ENCODE peak calls at places on chromosomes 13 and 19, in five cellular contexts. V, Y, L, I and J are unnamed samples.

GRCh38 chr13:106595623-106596022 is 27.7 kb upstream of the ARGLU1 start:
- DNase-seq in V (no peak), Y (no peak), L (no peak), I (no peak), J (no peak)

GRCh38 chr19:30136591-30136990 is 194.6 kb downstream of the URI1 start:
- DNase-seq in V (no peak), Y (no peak), L (no peak), I (no peak), J (no peak)

GRCh38 chr13:91498298-91498697 is 99.9 kb downstream of the GPC5 start:
- DNase-seq in V (no peak), Y (no peak), L (no peak), I (no peak), J (no peak)

GRCh38 chr13:26964278-26965057 is 203.9 kb upstream of the GPR12 start:
- DNase-seq in V (peak), Y (no peak), L (no peak), I (no peak), J (no peak)

GRCh38 chr13:100563779-100564178 is 24.8 kb downstream of the GGACT start:
- DNase-seq in V (no peak), Y (no peak), L (no peak), I (no peak), J (peak)

GRCh38 chr13:29702912-29703351 is 107.4 kb upstream of the SLC7A1 start:
- DNase-seq in V (peak), Y (no peak), L (peak), I (peak), J (no peak)

GRCh38 chr19:4362871-4363545 is 19.6 kb downstream of the MPND start:
- DNase-seq in V (no peak), Y (no peak), L (no peak), I (no peak), J (no peak)

GRCh38 chr13:83620535-83621220 is 261.6 kb downstream of the SLITRK1 start:
- DNase-seq in V (peak), Y (no peak), L (peak), I (peak), J (no peak)

GRCh38 chr19:30564551-30565011 is 192.4 kb downstream of the ZNF536 start:
- DNase-seq in V (no peak), Y (no peak), L (no peak), I (no peak), J (no peak)

GRCh38 chr19:18000981-18001836 is 6.8 kb upstream of the ARRDC2 start:
- DNase-seq in V (peak), Y (peak), L (no peak), I (peak), J (peak)

GRCh38 chr13:76929320-76929719 is 19.0 kb upstream of the ACOD1 start:
- DNase-seq in V (no peak), Y (no peak), L (no peak), I (no peak), J (no peak)

GRCh38 chr13:33524086-33524485 is 238.5 kb upstream of the STARD13 start:
- DNase-seq in V (peak), Y (no peak), L (peak), I (peak), J (no peak)

GRCh38 chr13:73416093-73416492 is 357.3 kb downstream of the KLF5 start:
- DNase-seq in V (no peak), Y (no peak), L (peak), I (peak), J (no peak)

GRCh38 chr13:87680298-87680697 is 9.1 kb downstream of the SLITRK5 start:
- DNase-seq in V (no peak), Y (no peak), L (no peak), I (peak), J (no peak)

GRCh38 chr19:15323496-15324235 is 8.7 kb downstream of the BRD4 start:
- DNase-seq in V (peak), Y (peak), L (no peak), I (peak), J (peak)

GRCh38 chr13:42255854-42256253 is 16.1 kb upstream of the AKAP11 start:
- DNase-seq in V (no peak), Y (no peak), L (no peak), I (no peak), J (no peak)

GRCh38 chr19:32387701-32388392 is 17.7 kb upstream of the DPY19L3 start:
- DNase-seq in V (peak), Y (no peak), L (peak), I (peak), J (no peak)

GRCh38 chr13:78603240-78603947 is at the start of gene POU4F1:
- DNase-seq in V (no peak), Y (no peak), L (no peak), I (no peak), J (no peak)

GRCh38 chr19:33751386-33751770 is 45.3 kb upstream of the KCTD15 start:
- DNase-seq in V (no peak), Y (no peak), L (no peak), I (no peak), J (no peak)

GRCh38 chr13:28306325-28306724 is 168.0 kb downstream of the PAN3 start:
- DNase-seq in V (no peak), Y (peak), L (no peak), I (no peak), J (no peak)

GRCh38 chr19:44527554-44527953 is 1.9 kb downstream of the CEACAM20 start:
- DNase-seq in V (no peak), Y (no peak), L (no peak), I (no peak), J (no peak)

DNA sequence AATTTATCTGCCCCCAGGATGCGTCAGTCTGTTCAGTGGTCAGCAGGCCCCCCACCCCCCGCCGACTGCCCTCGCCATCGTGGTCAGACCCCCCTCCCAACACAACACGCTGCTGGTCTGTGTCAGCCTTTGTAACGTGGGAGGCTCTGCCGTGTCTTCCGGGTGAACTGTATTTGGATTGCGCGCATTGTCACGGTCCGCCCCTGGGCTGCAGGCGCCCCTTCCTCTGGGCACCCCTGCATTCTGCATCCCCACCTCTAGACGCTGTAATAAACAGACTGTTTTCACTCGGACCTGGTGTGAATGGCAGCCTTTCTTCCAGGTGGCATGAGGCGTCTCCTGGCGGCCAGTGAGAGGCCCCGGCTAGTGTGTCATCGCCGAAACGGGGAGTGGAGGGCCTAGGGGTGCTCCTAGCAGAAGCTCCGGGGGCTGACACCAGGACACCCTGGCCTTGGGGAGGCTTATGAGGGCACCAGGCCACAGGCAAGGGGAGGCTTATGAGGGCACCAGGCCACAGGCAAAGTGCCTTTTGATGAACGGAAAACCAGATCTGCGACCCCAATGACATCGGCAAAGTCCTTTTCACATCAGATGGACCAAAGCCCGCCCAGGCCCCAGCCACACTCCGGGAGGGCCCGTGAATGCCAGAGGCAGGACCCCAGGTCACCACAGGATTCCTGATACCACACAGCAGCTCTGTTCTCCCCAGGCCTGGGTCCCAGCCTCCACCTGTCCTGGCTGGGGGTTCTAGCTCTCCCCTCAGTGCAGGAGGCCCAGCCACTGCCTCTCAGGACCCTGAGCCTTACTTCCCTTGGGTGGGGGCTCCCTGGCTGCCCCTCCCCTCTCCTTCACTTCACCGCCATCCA is 3.6 kb downstream of the PLEKHJ1 start:
- DNase-seq in V (no peak), Y (no peak), L (no peak), I (no peak), J (no peak)
- TF ChIP-seq CTCF in V (no peak), Y (no peak), L (no peak), I (no peak), J (no peak)

DNA sequence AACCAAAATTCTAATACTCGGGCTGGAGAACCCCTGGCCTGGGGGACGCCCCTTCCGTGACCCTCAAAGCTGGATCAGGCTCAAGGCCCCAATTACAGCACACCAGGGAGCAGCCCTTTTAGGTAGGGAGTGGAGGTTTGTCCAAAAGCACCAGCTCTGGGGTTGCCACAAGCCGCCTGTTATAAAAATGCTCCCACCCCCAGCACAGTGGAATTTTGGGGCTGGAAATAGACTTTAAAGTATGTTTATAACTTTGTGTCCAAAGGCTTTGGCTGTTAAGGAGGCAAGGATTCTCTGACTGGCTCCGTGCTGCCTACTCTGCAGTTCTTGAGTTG is 564 bp upstream of the GMIP start:
- DNase-seq in V (no peak), Y (no peak), L (no peak), I (no peak), J (no peak)
- TF ChIP-seq CTCF in V (no peak), Y (peak), L (no peak), I (no peak), J (no peak)

GRCh38 chr13:75432811-75433244 is 49.1 kb downstream of the TBC1D4 start:
- DNase-seq in V (no peak), Y (no peak), L (no peak), I (no peak), J (no peak)
- TF ChIP-seq CTCF in V (no peak), Y (no peak), L (no peak), I (no peak), J (no peak)

GRCh38 chr19:844300-844971 is 3.6 kb downstream of the PRTN3 start:
- DNase-seq in V (no peak), Y (no peak), L (no peak), I (no peak), J (no peak)

GRCh38 chr19:840519-841206 is at the start of gene PRTN3:
- DNase-seq in V (no peak), Y (no peak), L (no peak), I (no peak), J (no peak)

GRCh38 chr19:845707-846481 is 5.1 kb downstream of the PRTN3 start:
- DNase-seq in V (no peak), Y (no peak), L (no peak), I (no peak), J (no peak)

GRCh38 chr19:843180-843835 is 2.5 kb downstream of the PRTN3 start:
- DNase-seq in V (no peak), Y (no peak), L (no peak), I (no peak), J (peak)

GRCh38 chr19:843836-844299 is 3.1 kb downstream of the PRTN3 start:
- DNase-seq in V (no peak), Y (no peak), L (no peak), I (no peak), J (no peak)
- TF ChIP-seq CTCF in V (no peak), Y (no peak), L (no peak), I (no peak), J (no peak)

GRCh38 chr19:45643024-45643926 is 4.1 kb upstream of the EML2 start:
- DNase-seq in V (peak), Y (peak), L (peak), I (peak), J (peak)
- TF ChIP-seq CTCF in V (peak), Y (peak), L (peak), I (peak), J (peak)

DNA sequence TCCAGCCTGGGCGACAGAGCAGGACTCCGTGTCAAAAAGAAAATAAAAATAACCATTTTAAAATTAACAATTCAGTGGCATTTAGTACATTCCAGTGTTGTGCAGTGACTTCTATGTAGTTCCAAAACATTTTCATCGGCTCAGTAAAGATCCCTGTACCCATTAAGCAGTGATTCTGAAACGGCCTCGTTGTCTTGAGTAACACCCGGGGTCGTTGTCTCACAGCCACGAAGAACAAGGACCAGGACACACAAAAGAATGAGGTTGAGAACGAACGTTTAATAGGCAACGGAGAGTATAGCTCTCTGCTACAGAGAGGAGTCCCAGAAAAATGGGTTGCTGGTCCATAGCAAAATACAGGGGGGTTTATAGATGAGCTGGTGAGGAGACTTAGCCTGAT is 2.4 kb upstream of the TMED1 start:
- DNase-seq in V (no peak), Y (no peak), L (no peak), I (no peak), J (no peak)
- TF ChIP-seq CTCF in V (no peak), Y (no peak), L (no peak), I (no peak), J (no peak)

GRCh38 chr13:37621811-37622361 is 23.3 kb upstream of the POSTN start:
- DNase-seq in V (peak), Y (no peak), L (peak), I (peak), J (no peak)

GRCh38 chr13:37618554-37618953 is 20.0 kb upstream of the POSTN start:
- DNase-seq in V (peak), Y (no peak), L (peak), I (peak), J (no peak)

GRCh38 chr13:37617162-37617561 is 18.6 kb upstream of the POSTN start:
- DNase-seq in V (peak), Y (no peak), L (peak), I (peak), J (no peak)

GRCh38 chr13:37615271-37615670 is 16.7 kb upstream of the POSTN start:
- DNase-seq in V (no peak), Y (no peak), L (no peak), I (no peak), J (no peak)

GRCh38 chr13:37616131-37616530 is 17.6 kb upstream of the POSTN start:
- DNase-seq in V (peak), Y (no peak), L (no peak), I (peak), J (no peak)
- TF ChIP-seq CTCF in V (no peak), Y (no peak), L (no peak), I (no peak), J (no peak)

GRCh38 chr19:45589768-45590167 is 5.2 kb upstream of the OPA3 start:
- DNase-seq in V (no peak), Y (no peak), L (no peak), I (no peak), J (no peak)

GRCh38 chr19:45581576-45581975 is 3.0 kb downstream of the OPA3 start:
- DNase-seq in V (no peak), Y (no peak), L (no peak), I (no peak), J (no peak)

GRCh38 chr19:45585158-45585577 is 566 bp upstream of the OPA3 start:
- DNase-seq in V (no peak), Y (no peak), L (no peak), I (no peak), J (no peak)

GRCh38 chr19:45587873-45588272 is 3.3 kb upstream of the OPA3 start:
- DNase-seq in V (no peak), Y (peak), L (no peak), I (no peak), J (no peak)

DNA sequence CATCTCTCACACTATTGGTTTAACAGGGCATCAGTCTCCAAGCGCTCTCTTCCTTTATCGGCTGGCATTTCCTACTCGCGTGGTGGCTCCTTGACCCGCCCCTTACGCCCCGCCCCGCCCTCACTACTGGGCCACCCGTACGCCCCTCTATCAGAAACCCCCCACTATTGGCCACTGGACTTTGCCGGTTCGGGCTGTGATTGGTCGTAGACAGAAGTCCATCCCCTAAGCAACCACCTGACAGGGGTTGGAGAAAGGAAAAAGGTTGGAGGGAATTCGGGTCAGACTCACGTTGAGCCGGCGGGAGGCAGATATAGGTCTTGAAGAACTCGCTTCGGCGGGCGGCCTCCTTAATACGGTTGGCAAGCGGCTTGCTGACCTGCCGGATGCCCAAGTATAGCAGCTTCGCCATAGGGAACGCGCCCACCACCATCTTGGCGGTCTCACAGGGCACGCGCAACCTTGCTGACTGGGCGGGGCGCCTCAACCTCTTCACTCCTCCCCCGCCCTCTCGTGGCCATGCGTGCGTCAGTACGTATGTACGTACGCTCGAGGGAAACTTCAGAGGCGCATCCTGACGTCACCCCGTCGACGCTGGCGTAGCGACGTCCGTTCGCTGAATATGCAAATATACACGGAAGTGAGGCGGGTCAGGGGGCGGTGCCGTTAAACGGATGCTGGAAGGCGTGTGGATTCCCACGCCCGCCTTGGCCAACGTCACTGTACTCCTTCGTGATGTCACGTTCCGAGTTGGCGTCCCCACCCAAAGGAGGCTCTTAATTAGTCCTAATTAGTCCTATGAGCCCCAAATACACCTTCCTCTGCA is at the start of gene OPA3:
- DNase-seq in V (peak), Y (peak), L (peak), I (peak), J (peak)
- TF ChIP-seq CTCF in V (no peak), Y (no peak), L (no peak), I (no peak), J (peak)

GRCh38 chr19:47614559-47614958 is 5.6 kb downstream of the BICRA start:
- DNase-seq in V (no peak), Y (no peak), L (no peak), I (no peak), J (no peak)

GRCh38 chr19:47619763-47620162 is 10.8 kb downstream of the BICRA start:
- DNase-seq in V (peak), Y (no peak), L (no peak), I (peak), J (no peak)

GRCh38 chr19:47615714-47616113 is 6.8 kb downstream of the BICRA start:
- DNase-seq in V (no peak), Y (no peak), L (no peak), I (no peak), J (no peak)

GRCh38 chr19:47615230-47615629 is 6.3 kb downstream of the BICRA start:
- DNase-seq in V (no peak), Y (no peak), L (no peak), I (no peak), J (no peak)

GRCh38 chr19:47618771-47619170 is 9.8 kb downstream of the BICRA start:
- DNase-seq in V (peak), Y (peak), L (no peak), I (peak), J (no peak)
- TF ChIP-seq CTCF in V (no peak), Y (no peak), L (no peak), I (no peak), J (no peak)

DNA sequence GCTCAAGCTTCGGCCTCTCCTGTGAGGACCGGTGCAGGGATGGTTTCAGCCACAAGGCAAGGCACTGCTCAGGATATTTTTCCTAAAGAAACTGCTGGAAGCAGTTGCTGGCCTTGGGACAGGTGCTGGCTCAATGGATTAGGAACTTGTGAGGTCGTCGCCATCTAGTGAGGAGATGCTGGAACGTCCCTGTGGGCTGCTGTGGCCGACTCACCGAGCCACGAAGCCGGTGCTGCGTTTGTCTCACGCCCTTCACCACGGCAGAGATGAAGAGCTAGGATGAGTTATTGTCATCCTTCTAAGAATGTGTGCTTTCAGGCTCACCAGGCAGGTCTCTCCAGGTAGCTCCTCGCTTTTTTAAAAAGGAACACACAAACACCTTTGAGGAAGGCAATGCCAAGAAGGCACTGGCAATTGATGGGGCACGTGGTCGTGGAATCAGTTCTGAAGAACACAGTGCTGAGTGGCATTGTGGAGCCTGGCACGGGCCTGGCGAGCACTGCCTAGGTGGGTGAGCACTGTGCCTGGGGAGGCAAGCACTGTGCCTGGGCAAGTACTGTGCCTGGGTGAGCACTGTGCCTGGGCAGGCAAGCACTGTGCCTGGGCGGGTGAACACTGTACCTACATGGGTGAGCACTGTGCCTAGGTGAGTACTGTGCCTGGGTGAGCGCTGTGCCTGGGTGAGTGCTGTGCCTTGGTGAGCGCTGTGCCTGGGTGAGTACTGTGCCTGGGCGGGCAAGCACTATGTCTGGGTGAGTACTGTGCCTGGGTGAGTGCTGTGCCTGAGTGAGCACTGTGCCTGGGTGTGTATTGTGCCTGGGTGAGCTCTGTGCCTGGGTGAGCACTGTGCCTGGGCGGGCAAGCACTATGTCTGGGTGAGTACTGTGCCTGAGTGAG is 140.4 kb downstream of the TEX29 start:
- DNase-seq in V (peak), Y (peak), L (peak), I (peak), J (no peak)
- TF ChIP-seq CTCF in V (peak), Y (no peak), L (peak), I (peak), J (peak)